ENCODE peak calls at places on chromosomes 13 and 19, in four cellular contexts. One of them, this sample, is unnamed.

GRCh38 chr19:10010247-10010691 is at the start of gene COL5A3:
- DNase-seq in smooth muscle cell of the brain vasculature: no peak
- DNase-seq in head of caudate nucleus: no peak
- DNase-seq in WTC11: peak
- DNase-seq in this sample: peak

GRCh38 chr13:103523853-103524252 is 457.6 kb upstream of the SLC10A2 start:
- DNase-seq in WTC11: no peak
- DNase-seq in smooth muscle cell of the brain vasculature: no peak
- DNase-seq in head of caudate nucleus: no peak
- DNase-seq in this sample: no peak

GRCh38 chr13:31350560-31350959 is 150.8 kb downstream of the B3GLCT start:
- DNase-seq in WTC11: no peak
- DNase-seq in smooth muscle cell of the brain vasculature: no peak
- DNase-seq in head of caudate nucleus: no peak
- DNase-seq in this sample: no peak

GRCh38 chr19:29645911-29646310 is 19.4 kb upstream of the PLEKHF1 start:
- DNase-seq in smooth muscle cell of the brain vasculature: no peak
- DNase-seq in WTC11: no peak
- DNase-seq in head of caudate nucleus: no peak
- DNase-seq in this sample: peak

GRCh38 chr19:40279120-40279551 is 6.0 kb downstream of the AKT2 start:
- DNase-seq in head of caudate nucleus: peak
- DNase-seq in WTC11: no peak
- DNase-seq in smooth muscle cell of the brain vasculature: peak
- DNase-seq in this sample: peak

GRCh38 chr13:75841905-75842304 is 205.8 kb downstream of the LMO7 start:
- DNase-seq in smooth muscle cell of the brain vasculature: no peak
- DNase-seq in WTC11: no peak
- DNase-seq in head of caudate nucleus: no peak
- DNase-seq in this sample: no peak

GRCh38 chr19:15928321-15928720 is 6.0 kb downstream of the CYP4F11 start:
- DNase-seq in smooth muscle cell of the brain vasculature: no peak
- DNase-seq in head of caudate nucleus: no peak
- DNase-seq in WTC11: no peak
- DNase-seq in this sample: no peak

GRCh38 chr13:44879452-44880058 is 109.7 kb downstream of the NUFIP1 start:
- DNase-seq in smooth muscle cell of the brain vasculature: no peak
- DNase-seq in head of caudate nucleus: no peak
- DNase-seq in WTC11: no peak
- DNase-seq in this sample: no peak

GRCh38 chr13:105336706-105337582 is 1198.5 kb downstream of the EFNB2 start:
- DNase-seq in WTC11: no peak
- DNase-seq in head of caudate nucleus: no peak
- DNase-seq in smooth muscle cell of the brain vasculature: no peak
- DNase-seq in this sample: no peak

GRCh38 chr13:79589605-79590511 is 108.9 kb downstream of the NDFIP2 start:
- DNase-seq in head of caudate nucleus: no peak
- DNase-seq in WTC11: no peak
- DNase-seq in smooth muscle cell of the brain vasculature: no peak
- DNase-seq in this sample: no peak

GRCh38 chr19:50313812-50314536 is 15.2 kb downstream of the KCNC3 start:
- DNase-seq in WTC11: peak
- DNase-seq in head of caudate nucleus: no peak
- DNase-seq in smooth muscle cell of the brain vasculature: no peak
- DNase-seq in this sample: no peak

GRCh38 chr19:33047422-33047821 is 17.3 kb downstream of the RHPN2 start:
- DNase-seq in WTC11: peak
- DNase-seq in head of caudate nucleus: no peak
- DNase-seq in smooth muscle cell of the brain vasculature: no peak
- DNase-seq in this sample: no peak

GRCh38 chr19:49585023-49585422 is 3.9 kb downstream of the PRRG2 start:
- DNase-seq in head of caudate nucleus: no peak
- DNase-seq in smooth muscle cell of the brain vasculature: no peak
- DNase-seq in WTC11: peak
- DNase-seq in this sample: no peak

GRCh38 chr19:17757125-17757524 is 5.8 kb downstream of the FCHO1 start:
- DNase-seq in head of caudate nucleus: peak
- DNase-seq in WTC11: no peak
- DNase-seq in smooth muscle cell of the brain vasculature: no peak
- DNase-seq in this sample: peak

GRCh38 chr19:1445932-1446712 is 3.8 kb upstream of the APC2 start:
- DNase-seq in head of caudate nucleus: peak
- DNase-seq in WTC11: peak
- DNase-seq in smooth muscle cell of the brain vasculature: no peak
- DNase-seq in this sample: peak

GRCh38 chr19:42794751-42795150 is 29.3 kb upstream of the PSG8 start:
- DNase-seq in WTC11: no peak
- DNase-seq in smooth muscle cell of the brain vasculature: no peak
- DNase-seq in head of caudate nucleus: no peak
- DNase-seq in this sample: no peak

This sample was measured in left ventricle myocardium superior.